ENCODE peak calls at places on chromosomes 3 and 15, in six cellular contexts. A, J, M, D, O and W are unnamed samples.

GRCh38 chr3:190345027-190345821 is 23.0 kb upstream of the CLDN1 start:
- DNase-seq in A (no peak), J (peak), M (peak), D (peak), O (peak), W (peak)

GRCh38 chr3:50457988-50458387 is 45.4 kb downstream of the CACNA2D2 start:
- DNase-seq in A (no peak), J (no peak), M (no peak), D (no peak), O (no peak), W (no peak)

GRCh38 chr15:92098869-92099268 is 245.4 kb downstream of the SLCO3A1 start:
- DNase-seq in A (no peak), J (no peak), M (peak), D (no peak), O (no peak), W (peak)

GRCh38 chr3:53813229-53813628 is 33.0 kb downstream of the CHDH start:
- DNase-seq in A (peak), J (no peak), M (no peak), D (no peak), O (no peak), W (no peak)

GRCh38 chr15:49462242-49462641 is 39.2 kb downstream of the FGF7 start:
- DNase-seq in A (no peak), J (no peak), M (no peak), D (peak), O (no peak), W (no peak)

GRCh38 chr3:188361888-188362287 is 207.9 kb downstream of the LPP start:
- DNase-seq in A (no peak), J (no peak), M (no peak), D (no peak), O (no peak), W (no peak)

GRCh38 chr15:59918994-59919951 is 84.8 kb upstream of the FOXB1 start:
- DNase-seq in A (no peak), J (peak), M (no peak), D (peak), O (peak), W (no peak)

GRCh38 chr3:122697952-122698625 is 17.4 kb downstream of the PARP14 start:
- DNase-seq in A (no peak), J (no peak), M (no peak), D (no peak), O (no peak), W (no peak)

GRCh38 chr3:166837535-166837934 is 542.6 kb downstream of the ZBBX start:
- DNase-seq in A (no peak), J (no peak), M (peak), D (peak), O (peak), W (no peak)

DNA sequence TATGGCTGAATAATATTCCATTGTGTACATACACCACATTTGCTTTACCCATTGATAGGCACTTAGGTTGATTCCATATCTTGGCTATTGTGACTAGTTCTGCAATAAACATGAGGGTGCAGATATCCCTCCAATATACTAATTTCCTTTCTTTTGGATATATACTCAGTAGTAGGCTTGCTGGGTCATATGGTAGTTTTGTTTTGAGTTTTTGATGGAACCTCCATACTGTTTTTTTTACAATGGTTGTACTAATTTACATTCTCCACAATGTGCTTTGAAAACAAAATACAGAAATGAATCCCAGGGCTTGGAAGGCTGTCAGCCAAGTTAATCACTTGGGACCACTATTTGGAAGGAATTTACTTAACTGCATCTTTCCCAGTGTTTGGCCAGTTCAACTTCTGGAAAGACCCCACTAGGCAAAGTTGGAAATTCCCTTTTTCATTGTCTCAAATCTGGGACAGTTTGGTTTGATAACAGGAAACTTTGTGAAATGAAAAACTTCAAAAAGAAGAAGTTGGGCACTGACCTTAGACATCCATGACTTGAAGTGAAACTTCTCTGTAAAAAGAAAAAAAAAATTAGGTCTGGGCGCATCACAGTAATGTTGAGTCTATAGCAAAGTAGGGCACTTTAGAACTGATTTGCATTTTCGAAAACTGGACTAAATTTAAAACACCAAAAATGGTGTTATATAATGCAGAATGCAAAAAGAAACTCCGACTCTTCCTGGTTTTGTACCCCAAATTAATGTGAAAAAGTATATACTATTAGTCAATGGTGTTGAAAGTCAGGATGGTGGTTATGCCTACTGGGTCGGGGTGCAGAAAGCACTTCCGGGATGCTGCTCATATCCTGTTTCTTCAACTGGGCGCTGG is 6.0 kb downstream of the CTSH start:
- DNase-seq in A (no peak), J (no peak), M (no peak), D (no peak), O (no peak), W (no peak)
- H3K4me3 ChIP-seq in A (no peak), J (no peak), M (no peak), D (no peak), O (no peak), W (no peak)

DNA sequence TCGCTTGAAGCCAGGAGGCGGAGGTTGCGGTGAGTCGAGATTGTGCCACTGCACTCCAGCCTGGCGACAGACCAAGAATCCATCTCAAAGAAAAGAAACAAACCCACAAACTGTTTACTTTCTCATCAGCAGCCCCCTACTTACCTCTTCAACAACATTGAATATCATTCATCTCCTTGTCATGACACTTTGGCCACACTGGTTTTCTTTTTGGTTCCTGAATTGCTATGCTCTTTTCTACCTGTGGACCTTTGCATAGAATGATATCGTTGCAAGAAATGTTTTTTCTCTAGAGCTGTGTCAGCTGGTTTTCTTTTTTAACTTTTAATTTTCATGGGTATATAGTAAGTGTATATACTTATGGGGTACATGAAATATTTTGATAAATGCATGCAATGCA is 82.4 kb downstream of the CD200 start:
- DNase-seq in A (no peak), J (no peak), M (no peak), D (no peak), O (no peak), W (no peak)
- H3K4me3 ChIP-seq in A (no peak), J (no peak), M (no peak), D (no peak), O (no peak), W (no peak)

GRCh38 chr3:156290917-156291268 is 170.5 kb downstream of the KCNAB1 start:
- DNase-seq in A (no peak), J (no peak), M (no peak), D (no peak), O (no peak), W (no peak)

GRCh38 chr3:156293566-156293965 is 173.2 kb downstream of the KCNAB1 start:
- DNase-seq in A (no peak), J (no peak), M (no peak), D (no peak), O (no peak), W (no peak)

GRCh38 chr3:156285626-156286025 is 165.2 kb downstream of the KCNAB1 start:
- DNase-seq in A (no peak), J (no peak), M (no peak), D (no peak), O (no peak), W (no peak)

GRCh38 chr3:156291269-156292123 is 171.1 kb downstream of the KCNAB1 start:
- DNase-seq in A (no peak), J (peak), M (peak), D (peak), O (no peak), W (peak)
- H3K4me3 ChIP-seq in A (peak), J (peak), M (peak), D (peak), O (peak), W (peak)

GRCh38 chr3:153275514-153275913 is 113.5 kb downstream of the RAP2B start:
- DNase-seq in A (no peak), J (no peak), M (no peak), D (no peak), O (no peak), W (no peak)

GRCh38 chr3:153273217-153273616 is 111.2 kb downstream of the RAP2B start:
- DNase-seq in A (no peak), J (no peak), M (no peak), D (no peak), O (no peak), W (no peak)

GRCh38 chr3:153277029-153277428 is 115.0 kb downstream of the RAP2B start:
- DNase-seq in A (no peak), J (no peak), M (no peak), D (peak), O (no peak), W (no peak)

GRCh38 chr3:153274521-153274920 is 112.5 kb downstream of the RAP2B start:
- DNase-seq in A (no peak), J (no peak), M (no peak), D (no peak), O (no peak), W (no peak)

GRCh38 chr3:153273767-153274443 is 111.9 kb downstream of the RAP2B start:
- DNase-seq in A (no peak), J (peak), M (no peak), D (peak), O (peak), W (no peak)
- H3K4me3 ChIP-seq in A (no peak), J (no peak), M (no peak), D (no peak), O (no peak), W (no peak)

GRCh38 chr3:196650740-196651311 is 11.3 kb downstream of the NRROS start:
- DNase-seq in A (no peak), J (peak), M (no peak), D (peak), O (peak), W (peak)
- H3K4me3 ChIP-seq in A (no peak), J (no peak), M (no peak), D (no peak), O (no peak), W (no peak)

DNA sequence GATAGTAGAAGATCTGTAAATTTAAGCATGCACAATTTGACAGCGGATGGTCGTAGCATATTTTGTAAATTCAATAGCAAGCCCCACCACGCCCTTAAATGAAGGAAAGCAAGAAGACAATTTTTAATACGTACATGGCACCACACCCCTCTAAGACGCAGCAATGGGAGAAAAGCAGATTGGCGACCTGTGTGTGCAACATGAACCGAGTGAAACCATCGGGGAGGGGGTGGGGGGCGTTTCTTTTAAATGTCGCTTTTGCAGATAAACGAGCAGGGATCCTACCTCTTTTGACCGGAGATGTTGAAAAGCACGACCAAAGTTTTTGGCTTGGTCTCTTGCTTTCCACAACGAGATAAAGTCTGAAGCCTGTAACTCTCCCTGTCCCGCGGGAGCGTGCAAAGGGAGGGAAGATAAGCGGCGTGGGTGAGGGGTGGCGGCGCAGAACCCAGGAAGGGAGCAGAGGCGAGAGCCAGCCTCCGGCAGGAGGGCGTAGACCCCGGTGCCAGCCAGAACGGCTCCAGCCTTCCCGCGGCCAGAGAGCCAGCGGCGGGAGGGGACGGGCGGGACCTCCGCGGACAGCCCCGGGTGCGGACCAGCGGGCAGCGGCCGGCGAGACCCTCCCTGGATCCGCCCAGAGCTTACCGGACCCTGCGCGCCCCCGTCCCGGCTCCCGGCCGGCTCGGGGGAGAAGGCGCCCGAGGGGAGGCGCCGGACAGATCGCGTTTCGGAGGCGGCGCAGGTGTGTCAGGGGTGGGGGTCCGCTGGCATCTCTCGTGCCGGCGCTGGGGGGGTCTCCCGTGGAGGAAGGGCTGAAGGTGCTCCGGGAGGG is at the start of gene CHL1:
- DNase-seq in A (no peak), J (no peak), M (peak), D (no peak), O (no peak), W (no peak)
- H3K4me3 ChIP-seq in A (peak), J (peak), M (peak), D (no peak), O (peak), W (peak)

GRCh38 chr3:13532085-13532484 is 16.8 kb upstream of the FBLN2 start:
- DNase-seq in A (peak), J (no peak), M (no peak), D (no peak), O (no peak), W (peak)

GRCh38 chr3:13528217-13528801 is 20.6 kb upstream of the FBLN2 start:
- DNase-seq in A (no peak), J (no peak), M (peak), D (peak), O (no peak), W (no peak)

GRCh38 chr3:13526626-13526949 is 22.3 kb upstream of the FBLN2 start:
- DNase-seq in A (no peak), J (no peak), M (no peak), D (no peak), O (no peak), W (peak)

GRCh38 chr3:13530241-13531009 is 18.5 kb upstream of the FBLN2 start:
- DNase-seq in A (no peak), J (no peak), M (no peak), D (no peak), O (no peak), W (no peak)

GRCh38 chr3:13529196-13529975 is 19.5 kb upstream of the FBLN2 start:
- DNase-seq in A (no peak), J (no peak), M (no peak), D (no peak), O (no peak), W (no peak)
- H3K4me3 ChIP-seq in A (no peak), J (no peak), M (no peak), D (no peak), O (no peak), W (no peak)

DNA sequence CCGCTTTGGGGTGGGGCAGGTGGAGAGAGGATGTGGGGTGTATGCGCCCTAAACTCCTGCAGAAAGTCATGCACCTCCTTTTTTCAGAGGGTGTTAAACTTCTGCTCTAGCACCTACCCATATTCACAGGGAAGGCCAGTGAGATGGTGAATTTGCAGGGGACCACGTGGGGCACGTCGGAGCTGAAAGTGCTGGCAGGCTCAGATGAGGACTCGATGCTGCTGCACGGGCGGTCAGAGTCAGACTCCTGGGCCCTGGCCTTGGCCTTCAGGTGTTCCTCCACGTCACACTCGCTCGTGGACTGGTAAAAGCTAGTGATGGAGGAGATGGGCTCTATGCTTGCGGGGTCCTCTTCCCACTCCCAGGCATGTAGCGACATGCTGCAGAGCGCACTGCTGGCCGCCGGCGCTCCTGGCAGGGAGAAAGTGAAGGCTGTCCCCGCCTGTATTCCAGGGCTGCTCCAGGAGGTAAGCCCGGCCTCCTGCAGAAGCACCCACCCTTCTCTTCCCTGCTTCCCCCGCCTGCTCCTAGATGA is 883 bp downstream of the CFAP92 start:
- DNase-seq in A (no peak), J (no peak), M (peak), D (no peak), O (no peak), W (no peak)
- H3K4me3 ChIP-seq in A (peak), J (no peak), M (peak), D (no peak), O (no peak), W (no peak)

DNA sequence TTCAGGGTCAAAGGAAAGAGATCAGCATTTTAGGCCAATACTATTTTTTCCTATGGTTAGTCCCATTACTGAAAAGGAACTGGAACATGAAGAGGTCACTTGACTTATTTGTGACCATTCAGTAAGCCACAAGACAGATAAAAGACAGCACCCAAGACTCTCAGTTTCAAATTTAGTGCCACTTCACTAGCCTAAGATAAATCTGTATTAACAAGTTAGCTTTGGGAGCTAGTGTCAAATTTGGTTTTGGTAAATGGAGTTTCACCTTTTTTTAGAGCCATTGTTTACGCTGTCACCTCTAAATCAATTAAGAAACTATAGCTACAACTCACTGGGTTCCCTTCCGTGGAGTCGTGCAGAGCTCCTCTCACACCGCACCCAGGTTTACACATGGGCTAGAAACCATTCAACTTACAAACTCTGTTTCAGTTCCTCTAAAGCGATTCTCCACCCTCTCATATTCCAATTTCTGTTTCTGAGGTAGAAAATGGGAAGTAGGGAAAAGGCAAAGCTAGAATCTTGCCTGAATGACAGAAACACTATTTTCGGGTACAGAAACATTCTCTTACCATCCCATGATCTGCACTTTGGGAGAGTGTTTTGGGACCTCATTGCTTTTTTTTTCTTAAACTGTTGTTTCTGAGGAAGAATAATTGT is 14.3 kb downstream of the CCDC32 start:
- DNase-seq in A (no peak), J (no peak), M (no peak), D (no peak), O (no peak), W (no peak)
- H3K4me3 ChIP-seq in A (no peak), J (no peak), M (no peak), D (no peak), O (no peak), W (no peak)